ENCODE peak calls at places on chromosome 16, in ten cellular contexts. K, Y, H, S, T, A, F, X, W and Z are unnamed samples.

GRCh38 chr16:3979070-3979469 is 98.6 kb upstream of the CREBBP start:
- DNase-seq in K (no peak), Y (no peak), H (no peak), S (no peak), T (no peak), A (no peak), F (no peak), X (no peak), W (no peak), Z (no peak)

GRCh38 chr16:4021916-4022315 is 94.3 kb downstream of the ADCY9 start:
- DNase-seq in K (no peak), Y (no peak), H (no peak), S (no peak), T (no peak), A (no peak), F (peak), X (no peak), W (no peak), Z (no peak)

GRCh38 chr16:49647673-49648072 is 208.2 kb downstream of the ZNF423 start:
- DNase-seq in K (no peak), Y (no peak), H (no peak), S (no peak), T (no peak), A (no peak), F (no peak), X (no peak), W (no peak), Z (no peak)

GRCh38 chr16:16146380-16147315 is 76.6 kb downstream of the ABCC6 start:
- DNase-seq in K (no peak), Y (no peak), H (no peak), S (no peak), T (no peak), A (no peak), F (no peak), X (no peak), W (no peak), Z (no peak)

GRCh38 chr16:67562526-67562917 is at the start of gene CTCF:
- DNase-seq in K (peak), Y (peak), H (no peak), S (peak), T (peak), A (peak), F (peak), X (peak), W (no peak), Z (no peak)

GRCh38 chr16:17334096-17334495 is 136.7 kb downstream of the XYLT1 start:
- DNase-seq in K (no peak), Y (peak), H (peak), S (no peak), T (no peak), A (peak), F (no peak), X (no peak), W (no peak), Z (no peak)

GRCh38 chr16:84294196-84295142 is at the start of gene WFDC1:
- DNase-seq in K (peak), Y (no peak), H (no peak), S (peak), T (peak), A (no peak), F (peak), X (no peak), W (peak), Z (no peak)

GRCh38 chr16:3508736-3509135 is 7.9 kb downstream of the CLUAP1 start:
- DNase-seq in K (no peak), Y (no peak), H (no peak), S (no peak), T (no peak), A (no peak), F (no peak), X (no peak), W (no peak), Z (no peak)

GRCh38 chr16:4663756-4664465 is 29.5 kb upstream of the NUDT16L1 start:
- DNase-seq in K (no peak), Y (peak), H (no peak), S (peak), T (no peak), A (peak), F (peak), X (peak), W (no peak), Z (no peak)

GRCh38 chr16:74297296-74297665 is 667 bp downstream of the PSMD7 start:
- DNase-seq in K (peak), Y (peak), H (peak), S (peak), T (no peak), A (peak), F (peak), X (no peak), W (peak), Z (no peak)

GRCh38 chr16:35011-35775 is 18.2 kb downstream of the POLR3K start:
- DNase-seq in K (no peak), Y (no peak), H (no peak), S (no peak), T (no peak), A (no peak), F (no peak), X (no peak), W (no peak), Z (no peak)

GRCh38 chr16:228151-228855 is 946 bp downstream of the LUC7L start:
- DNase-seq in K (no peak), Y (peak), H (no peak), S (no peak), T (no peak), A (peak), F (no peak), X (no peak), W (no peak), Z (no peak)

GRCh38 chr16:25051446-25052160 is 36.4 kb upstream of the ARHGAP17 start:
- DNase-seq in K (peak), Y (peak), H (no peak), S (peak), T (no peak), A (peak), F (no peak), X (no peak), W (no peak), Z (no peak)

GRCh38 chr16:31189412-31189778 is 9.5 kb downstream of the FUS start:
- DNase-seq in K (no peak), Y (no peak), H (no peak), S (no peak), T (no peak), A (no peak), F (no peak), X (no peak), W (no peak), Z (no peak)
- H3K4me3 ChIP-seq in K (no peak), Y (no peak), H (no peak), S (no peak), T (no peak), A (no peak), F (no peak), X (no peak), W (no peak), Z (no peak)

GRCh38 chr16:68739964-68740627 is 3.0 kb downstream of the CDH1 start:
- DNase-seq in K (no peak), Y (no peak), H (no peak), S (no peak), T (no peak), A (no peak), F (no peak), X (no peak), W (no peak), Z (no peak)

GRCh38 chr16:68743664-68744063 is 6.6 kb downstream of the CDH1 start:
- DNase-seq in K (no peak), Y (no peak), H (no peak), S (no peak), T (no peak), A (no peak), F (no peak), X (no peak), W (no peak), Z (no peak)

GRCh38 chr16:68737730-68738590 is 868 bp downstream of the CDH1 start:
- DNase-seq in K (no peak), Y (no peak), H (no peak), S (no peak), T (no peak), A (no peak), F (peak), X (peak), W (no peak), Z (no peak)

GRCh38 chr16:68737046-68737729 is at the start of gene CDH1:
- DNase-seq in K (no peak), Y (no peak), H (no peak), S (no peak), T (no peak), A (no peak), F (peak), X (peak), W (peak), Z (peak)

DNA sequence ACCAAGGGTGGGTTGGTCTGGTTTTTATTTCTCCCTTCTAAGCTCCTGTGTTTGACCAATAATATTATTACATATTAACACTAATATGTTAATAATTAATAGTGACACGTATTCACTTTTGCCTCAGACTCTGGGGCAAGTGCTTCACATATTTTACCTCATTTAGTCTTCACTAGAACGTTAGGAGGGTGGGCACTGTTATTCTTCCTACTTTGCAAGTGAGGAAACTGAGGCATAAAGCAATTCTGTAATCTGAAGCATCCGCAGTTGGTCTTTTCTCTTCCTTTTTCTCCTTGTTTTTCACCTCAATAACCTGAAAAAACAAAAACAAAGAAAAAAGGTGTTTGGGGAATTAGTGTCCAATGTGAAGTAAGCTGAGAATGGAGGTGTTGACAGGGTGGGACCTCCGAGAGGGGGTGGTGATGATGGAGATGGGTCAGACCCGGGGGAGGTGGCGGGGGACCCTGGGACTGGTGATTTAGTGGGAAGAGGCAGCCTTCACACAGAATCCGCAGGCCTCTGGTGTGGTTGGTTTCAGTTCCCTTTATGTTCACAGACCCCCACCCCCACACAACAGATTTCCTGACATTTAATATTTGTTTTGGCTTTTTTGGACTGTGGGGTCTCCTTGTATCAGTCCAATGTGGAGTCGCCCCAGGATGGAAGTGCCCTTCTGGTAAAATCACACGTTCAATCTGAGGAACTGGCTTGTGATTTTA is 3.7 kb downstream of the CDH1 start:
- DNase-seq in K (no peak), Y (no peak), H (no peak), S (no peak), T (no peak), A (no peak), F (no peak), X (no peak), W (no peak), Z (no peak)
- H3K4me3 ChIP-seq in K (no peak), Y (no peak), H (no peak), S (no peak), T (no peak), A (no peak), F (no peak), X (no peak), W (no peak), Z (no peak)

GRCh38 chr16:56520251-56520577 is 390 bp upstream of the BBS2 start:
- DNase-seq in K (no peak), Y (no peak), H (no peak), S (no peak), T (no peak), A (no peak), F (no peak), X (no peak), W (no peak), Z (no peak)
- H3K4me3 ChIP-seq in K (peak), Y (peak), H (peak), S (peak), T (peak), A (peak), F (no peak), X (peak), W (peak), Z (peak)

GRCh38 chr16:10940501-10941079 is 1.7 kb downstream of the DEXI start:
- DNase-seq in K (no peak), Y (no peak), H (no peak), S (no peak), T (no peak), A (no peak), F (no peak), X (no peak), W (no peak), Z (no peak)

GRCh38 chr16:10938321-10938720 is 3.9 kb downstream of the DEXI start:
- DNase-seq in K (no peak), Y (no peak), H (no peak), S (no peak), T (no peak), A (no peak), F (no peak), X (no peak), W (no peak), Z (no peak)

GRCh38 chr16:10939649-10940206 is 2.5 kb downstream of the DEXI start:
- DNase-seq in K (no peak), Y (no peak), H (no peak), S (no peak), T (no peak), A (no peak), F (no peak), X (no peak), W (no peak), Z (no peak)

GRCh38 chr16:10937068-10937859 is 5.0 kb downstream of the DEXI start:
- DNase-seq in K (no peak), Y (no peak), H (no peak), S (no peak), T (no peak), A (no peak), F (no peak), X (peak), W (no peak), Z (no peak)

DNA sequence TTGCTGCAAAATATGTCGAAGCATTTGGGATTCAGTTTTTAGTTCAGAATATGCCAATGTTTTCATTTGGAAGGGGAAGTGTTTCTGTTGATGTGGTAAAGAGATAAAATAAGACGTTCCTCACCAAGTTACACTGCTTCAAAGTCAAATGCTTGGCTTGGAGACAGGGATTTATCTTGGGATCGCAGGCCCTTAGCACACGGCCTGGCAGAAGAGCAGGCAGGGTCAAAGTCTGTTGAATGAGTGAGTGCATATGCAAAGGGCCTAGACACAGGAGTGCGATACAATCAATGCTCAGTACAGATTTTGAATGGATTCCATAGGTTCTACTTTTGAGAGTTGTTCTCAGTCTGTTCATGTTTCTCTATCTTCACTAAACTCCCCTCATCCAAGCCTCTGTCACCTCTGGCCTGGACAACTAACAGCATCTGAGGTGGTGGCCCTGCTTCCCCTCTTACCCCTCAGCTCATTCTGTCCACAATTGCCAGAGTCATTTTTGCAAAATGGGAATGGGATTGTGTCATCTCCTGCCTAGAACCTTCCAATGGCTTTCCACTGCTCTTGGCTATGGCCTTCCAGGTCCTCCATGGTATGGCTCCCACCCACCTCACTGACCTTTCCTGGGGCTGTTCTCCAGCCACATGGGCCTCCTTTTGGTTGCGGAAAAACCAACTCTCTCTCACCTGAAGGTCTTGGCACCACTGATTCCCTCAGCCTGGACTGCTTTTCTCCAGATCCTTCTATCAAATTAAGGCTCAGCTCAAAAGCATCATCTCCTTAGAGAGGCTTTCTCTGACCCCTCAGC is 3.2 kb downstream of the DEXI start:
- DNase-seq in K (no peak), Y (no peak), H (no peak), S (no peak), T (no peak), A (no peak), F (no peak), X (no peak), W (no peak), Z (no peak)
- H3K4me3 ChIP-seq in K (peak), Y (no peak), H (peak), S (no peak), T (peak), A (peak), F (no peak), X (peak), W (no peak), Z (no peak)

GRCh38 chr16:66270333-66270927 is 96.1 kb upstream of the CDH5 start:
- DNase-seq in K (peak), Y (peak), H (no peak), S (peak), T (no peak), A (peak), F (peak), X (peak), W (peak), Z (no peak)
- H3K4me3 ChIP-seq in K (peak), Y (no peak), H (peak), S (no peak), T (peak), A (peak), F (no peak), X (peak), W (no peak), Z (peak)

GRCh38 chr16:12459993-12460392 is 343.7 kb downstream of the CPPED1 start:
- DNase-seq in K (no peak), Y (no peak), H (no peak), S (no peak), T (no peak), A (no peak), F (no peak), X (no peak), W (no peak), Z (no peak)
- H3K4me3 ChIP-seq in K (no peak), Y (no peak), H (no peak), S (no peak), T (no peak), A (no peak), F (no peak), X (no peak), W (no peak), Z (no peak)

GRCh38 chr16:89201467-89202377 is 1.4 kb upstream of the SLC22A31 start:
- DNase-seq in K (peak), Y (peak), H (no peak), S (peak), T (no peak), A (peak), F (peak), X (peak), W (peak), Z (no peak)

GRCh38 chr16:89200124-89200849 is at the start of gene SLC22A31:
- DNase-seq in K (no peak), Y (no peak), H (no peak), S (no peak), T (no peak), A (no peak), F (no peak), X (no peak), W (no peak), Z (no peak)

GRCh38 chr16:89199241-89200123 is 855 bp downstream of the SLC22A31 start:
- DNase-seq in K (no peak), Y (no peak), H (no peak), S (no peak), T (no peak), A (no peak), F (no peak), X (no peak), W (no peak), Z (no peak)

GRCh38 chr16:89200850-89201466 is 621 bp upstream of the SLC22A31 start:
- DNase-seq in K (no peak), Y (no peak), H (no peak), S (no peak), T (no peak), A (no peak), F (no peak), X (no peak), W (no peak), Z (no peak)

DNA sequence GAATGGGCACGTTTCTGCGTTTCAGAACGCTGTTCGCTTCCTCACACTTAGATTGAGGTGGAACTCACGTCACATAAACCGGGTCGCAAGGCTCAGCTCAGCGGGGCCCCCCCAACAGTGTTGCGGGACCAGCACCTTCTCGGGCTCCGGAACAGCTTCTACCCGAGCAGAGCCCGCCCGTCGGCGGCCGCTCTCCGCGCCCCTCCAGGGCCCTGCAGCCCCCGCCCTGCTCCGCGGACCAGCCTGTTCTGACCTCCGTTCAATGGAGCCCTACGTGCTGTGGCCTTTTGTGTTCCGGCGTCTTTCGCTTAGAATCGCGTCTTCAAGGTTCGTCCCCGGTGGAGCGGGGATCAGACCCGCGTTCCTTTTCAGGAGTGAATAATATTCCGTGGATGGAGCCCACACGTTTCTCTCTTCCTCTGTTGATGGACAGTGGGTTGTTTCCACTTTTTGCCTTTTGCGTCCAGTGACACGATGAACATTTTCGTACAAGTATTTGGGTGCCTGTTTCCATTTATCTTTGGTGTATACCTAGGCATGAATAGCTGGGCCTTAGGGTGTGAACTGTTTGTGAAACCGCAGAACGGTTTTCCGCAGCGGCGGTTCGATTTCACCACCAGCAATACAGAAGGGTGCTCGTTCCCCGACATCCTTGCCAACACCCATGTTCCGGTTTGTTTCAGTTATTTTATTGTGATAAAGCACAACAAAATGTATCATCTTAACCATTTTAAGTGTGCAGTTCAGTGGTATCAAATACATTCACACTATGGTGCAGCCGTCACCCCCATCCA is 2.3 kb upstream of the SLC22A31 start:
- DNase-seq in K (no peak), Y (no peak), H (no peak), S (no peak), T (no peak), A (no peak), F (no peak), X (no peak), W (no peak), Z (no peak)
- H3K4me3 ChIP-seq in K (no peak), Y (no peak), H (peak), S (peak), T (no peak), A (no peak), F (no peak), X (peak), W (no peak), Z (no peak)

DNA sequence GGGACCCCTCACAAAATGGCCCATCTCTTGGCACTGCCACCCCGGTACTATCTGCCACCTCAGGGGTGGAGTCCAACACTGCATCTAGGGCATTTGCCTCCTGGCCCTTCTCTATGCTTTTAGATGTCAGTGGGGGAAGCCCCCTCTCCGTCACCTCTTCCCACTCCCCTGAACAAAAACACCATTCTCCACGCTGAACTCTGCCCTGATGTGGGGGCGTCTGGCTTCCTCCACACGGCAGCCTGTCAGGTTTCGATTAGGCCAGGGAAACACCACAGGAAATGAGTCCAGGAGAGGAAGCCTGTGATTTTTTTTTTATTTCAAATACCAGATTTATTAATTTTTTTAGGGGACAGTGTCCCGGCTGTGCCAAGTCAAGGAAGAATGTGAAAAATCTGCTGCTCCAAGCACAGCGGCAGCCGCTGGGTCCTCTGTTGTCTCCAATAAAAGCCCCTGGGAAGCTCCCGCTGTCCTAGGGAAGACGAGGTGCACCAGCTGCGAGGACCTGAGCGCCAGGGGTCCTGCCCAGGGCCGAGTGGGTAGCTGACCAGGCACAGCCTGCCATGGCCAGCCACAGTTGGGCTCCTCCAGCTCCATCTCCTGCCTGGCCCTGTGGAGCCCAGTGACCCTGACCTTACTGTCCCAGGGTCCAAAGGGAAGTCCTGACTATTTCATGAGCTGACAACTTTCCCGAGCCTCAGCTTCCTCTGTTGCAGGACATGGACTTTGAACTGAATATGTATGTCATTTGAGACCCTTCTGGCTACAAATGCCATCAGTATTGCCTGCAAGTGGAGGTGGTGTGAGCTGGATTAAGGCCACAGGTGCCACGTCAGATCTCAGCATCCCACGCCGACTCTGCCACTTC is 336.7 kb downstream of the FOXL1 start:
- DNase-seq in K (no peak), Y (no peak), H (no peak), S (no peak), T (no peak), A (no peak), F (no peak), X (no peak), W (no peak), Z (no peak)
- H3K4me3 ChIP-seq in K (no peak), Y (no peak), H (no peak), S (no peak), T (no peak), A (no peak), F (no peak), X (no peak), W (no peak), Z (no peak)

GRCh38 chr16:52546291-52546941 is 527 bp downstream of the TOX3 start:
- DNase-seq in K (no peak), Y (no peak), H (no peak), S (no peak), T (no peak), A (no peak), F (peak), X (no peak), W (no peak), Z (no peak)
- H3K4me3 ChIP-seq in K (no peak), Y (no peak), H (peak), S (peak), T (peak), A (no peak), F (peak), X (peak), W (no peak), Z (peak)